ENCODE peak calls at places on chromosomes 7 and 10, in six cellular contexts. A is H1, E is IMR-90, X is H9, I is mesenchymal stem cell, K is trophoblast cell. T is an unnamed sample.

GRCh38 chr10:77051837-77052236 is 585.8 kb downstream of the KCNMA1 start:
- DNase-seq in A (no peak), E (no peak), X (no peak), I (no peak), K (no peak), T (no peak)

GRCh38 chr7:151448261-151449252 is 8.6 kb upstream of the CRYGN start:
- DNase-seq in A (no peak), E (peak; percentile 41), X (peak; percentile 79), I (peak; percentile 71), K (peak; percentile 68), T (peak; percentile 68)

GRCh38 chr7:113421696-113422330 is 303.5 kb upstream of the SMIM30 start:
- DNase-seq in A (peak; percentile 38), E (peak; percentile 82), X (peak; percentile 87), I (peak; percentile 78), K (peak; percentile 93), T (peak; percentile 59)

GRCh38 chr10:59102394-59102793 is 74.0 kb upstream of the PHYHIPL start:
- DNase-seq in A (no peak), E (no peak), X (no peak), I (no peak), K (no peak), T (no peak)

GRCh38 chr7:140242057-140243031 is 65.6 kb upstream of the KDM7A start:
- DNase-seq in A (no peak), E (no peak), X (no peak), I (no peak), K (no peak), T (no peak)

GRCh38 chr10:21649441-21649872 is 115.4 kb downstream of the MLLT10 start:
- DNase-seq in A (no peak), E (no peak), X (no peak), I (no peak), K (no peak), T (no peak)

GRCh38 chr10:59176241-59177030 is at the start of gene PHYHIPL:
- DNase-seq in A (no peak), E (no peak), X (peak; percentile 58), I (no peak), K (peak; percentile 64), T (peak; percentile 63)

GRCh38 chr10:121378402-121378801 is 219.8 kb downstream of the FGFR2 start:
- DNase-seq in A (no peak), E (no peak), X (no peak), I (no peak), K (no peak), T (no peak)

GRCh38 chr10:58409956-58410610 is 24.9 kb downstream of the TFAM start:
- DNase-seq in A (no peak), E (no peak), X (no peak), I (no peak), K (peak; percentile 75), T (no peak)

GRCh38 chr7:114481995-114482394 is 67.4 kb downstream of the FOXP2 start:
- DNase-seq in A (no peak), E (peak; percentile 69), X (no peak), I (peak; percentile 2), K (no peak), T (no peak)

GRCh38 chr10:120437541-120437940 is 19.5 kb upstream of the PLPP4 start:
- DNase-seq in A (no peak), E (no peak), X (no peak), I (no peak), K (no peak), T (no peak)

GRCh38 chr7:130356760-130357611 is 12.4 kb downstream of the CPA5 start:
- DNase-seq in A (no peak), E (peak; percentile 91), X (no peak), I (peak; percentile 87), K (peak; percentile 92), T (no peak)

GRCh38 chr7:84060000-84060399 is 134.6 kb downstream of the SEMA3A start:
- DNase-seq in A (no peak), E (no peak), X (no peak), I (no peak), K (no peak), T (no peak)

GRCh38 chr7:1343551-1343950 is 110.9 kb downstream of the UNCX start:
- DNase-seq in A (no peak), E (no peak), X (no peak), I (no peak), K (no peak), T (no peak)

GRCh38 chr7:77425151-77426051 is 9.3 kb upstream of the GSAP start:
- DNase-seq in A (no peak), E (peak; percentile 91), X (peak; percentile 46), I (peak; percentile 81), K (peak; percentile 37), T (peak; percentile 64)

GRCh38 chr7:25643285-25643684 is 415.0 kb upstream of the NPVF start:
- DNase-seq in A (no peak), E (no peak), X (no peak), I (no peak), K (no peak), T (no peak)

GRCh38 chr7:115319536-115319935 is 397.6 kb downstream of the MDFIC start:
- DNase-seq in A (no peak), E (no peak), X (no peak), I (no peak), K (peak; percentile 72), T (no peak)

GRCh38 chr10:63375458-63375857 is 90.3 kb downstream of the JMJD1C start:
- DNase-seq in A (no peak), E (no peak), X (no peak), I (peak; percentile 33), K (peak; percentile 34), T (no peak)

GRCh38 chr7:273327-273726 is 16.6 kb upstream of the FOXL3 start:
- DNase-seq in A (no peak), E (no peak), X (no peak), I (no peak), K (no peak), T (no peak)

GRCh38 chr10:126729314-126729871 is 58.9 kb upstream of the C10orf90 start:
- DNase-seq in A (no peak), E (no peak), X (no peak), I (peak; percentile 38), K (no peak), T (no peak)

GRCh38 chr10:110686941-110687340 is 42.8 kb downstream of the RBM20 start:
- DNase-seq in A (no peak), E (peak; percentile 84), X (no peak), I (peak; percentile 43), K (peak; percentile 43), T (no peak)

GRCh38 chr7:21020667-21021066 is 234.0 kb upstream of the SP8 start:
- DNase-seq in A (no peak), E (no peak), X (no peak), I (no peak), K (no peak), T (no peak)

GRCh38 chr10:133528296-133528844 is 1.2 kb downstream of the CYP2E1 start:
- DNase-seq in A (no peak), E (peak; percentile 2), X (no peak), I (no peak), K (no peak), T (no peak)

GRCh38 chr10:34109952-34110702 is 705.0 kb downstream of the PARD3 start:
- DNase-seq in A (no peak), E (peak; percentile 95), X (no peak), I (peak; percentile 54), K (no peak), T (no peak)

GRCh38 chr7:30921540-30921930 is 9.9 kb downstream of the AQP1 start:
- DNase-seq in A (no peak), E (no peak), X (peak; percentile 20), I (no peak), K (no peak), T (no peak)

GRCh38 chr7:29988391-29989256 is 977 bp downstream of the SCRN1 start:
- DNase-seq in A (no peak), E (peak; percentile 73), X (peak; percentile 68), I (peak; percentile 91), K (peak; percentile 31), T (peak; percentile 26)

GRCh38 chr7:3370068-3370704 is 69.1 kb downstream of the SDK1 start:
- DNase-seq in A (no peak), E (no peak), X (no peak), I (peak; percentile 29), K (no peak), T (no peak)

GRCh38 chr7:33842141-33842540 is 63.2 kb upstream of the BMPER start:
- DNase-seq in A (no peak), E (no peak), X (no peak), I (no peak), K (no peak), T (no peak)

GRCh38 chr10:36450385-36450784 is 675.0 kb upstream of the ANKRD30A start:
- DNase-seq in A (no peak), E (peak; percentile 83), X (no peak), I (peak; percentile 64), K (no peak), T (no peak)
- H2AK5ac ChIP-seq in A (no peak overlapping the region), E (no peak overlapping the region), X (no peak overlapping the region), I (no peak overlapping the region), K (no peak overlapping the region), T (no peak overlapping the region)

GRCh38 chr10:38054361-38054797 is 39.8 kb upstream of the ZNF37A start:
- DNase-seq in A (no peak), E (peak; percentile 93), X (no peak), I (peak; percentile 69), K (peak; percentile 95), T (no peak)
- H3K9me3 ChIP-seq in A (peaks cover 57% of the 10 kb centered on the region), E (peaks cover 12% of the 10 kb centered on the region), X (peaks cover 45% of the 10 kb centered on the region), I (peaks cover 72% of the 10 kb centered on the region), K (peaks cover 2% of the 10 kb centered on the region), T (peaks cover 46% of the 10 kb centered on the region)

DNA sequence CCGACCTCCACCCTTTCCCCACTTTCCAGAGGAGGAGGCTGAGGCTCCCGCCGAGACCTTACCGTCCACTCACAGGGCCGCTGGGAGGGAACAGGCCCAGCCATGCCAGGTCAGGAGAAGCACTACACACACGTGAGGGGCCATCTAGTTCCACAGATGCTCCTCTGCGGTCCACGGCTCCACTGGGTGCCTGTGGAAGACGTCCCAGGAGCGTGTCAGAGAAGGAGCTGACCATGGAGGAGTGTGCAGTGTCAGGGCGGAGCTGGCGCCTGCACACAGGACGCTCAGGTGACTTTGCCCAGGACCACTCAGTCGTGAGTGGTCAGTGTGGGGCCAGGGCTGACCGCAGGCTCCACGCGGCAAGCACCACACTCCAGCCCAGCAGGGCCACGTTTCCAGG is 8.0 kb upstream of the SHH start:
- DNase-seq in A (no peak), E (no peak), X (no peak), I (no peak), K (no peak), T (no peak)
- H3K27me3 ChIP-seq in A (peaks cover 11% of the 10 kb centered on the region), E (no peaks in the 10 kb centered on the region), X (no peaks in the 10 kb centered on the region), I (peaks cover 31% of the 10 kb centered on the region), K (no peaks in the 10 kb centered on the region), T (peaks cover 3% of the 10 kb centered on the region)

DNA sequence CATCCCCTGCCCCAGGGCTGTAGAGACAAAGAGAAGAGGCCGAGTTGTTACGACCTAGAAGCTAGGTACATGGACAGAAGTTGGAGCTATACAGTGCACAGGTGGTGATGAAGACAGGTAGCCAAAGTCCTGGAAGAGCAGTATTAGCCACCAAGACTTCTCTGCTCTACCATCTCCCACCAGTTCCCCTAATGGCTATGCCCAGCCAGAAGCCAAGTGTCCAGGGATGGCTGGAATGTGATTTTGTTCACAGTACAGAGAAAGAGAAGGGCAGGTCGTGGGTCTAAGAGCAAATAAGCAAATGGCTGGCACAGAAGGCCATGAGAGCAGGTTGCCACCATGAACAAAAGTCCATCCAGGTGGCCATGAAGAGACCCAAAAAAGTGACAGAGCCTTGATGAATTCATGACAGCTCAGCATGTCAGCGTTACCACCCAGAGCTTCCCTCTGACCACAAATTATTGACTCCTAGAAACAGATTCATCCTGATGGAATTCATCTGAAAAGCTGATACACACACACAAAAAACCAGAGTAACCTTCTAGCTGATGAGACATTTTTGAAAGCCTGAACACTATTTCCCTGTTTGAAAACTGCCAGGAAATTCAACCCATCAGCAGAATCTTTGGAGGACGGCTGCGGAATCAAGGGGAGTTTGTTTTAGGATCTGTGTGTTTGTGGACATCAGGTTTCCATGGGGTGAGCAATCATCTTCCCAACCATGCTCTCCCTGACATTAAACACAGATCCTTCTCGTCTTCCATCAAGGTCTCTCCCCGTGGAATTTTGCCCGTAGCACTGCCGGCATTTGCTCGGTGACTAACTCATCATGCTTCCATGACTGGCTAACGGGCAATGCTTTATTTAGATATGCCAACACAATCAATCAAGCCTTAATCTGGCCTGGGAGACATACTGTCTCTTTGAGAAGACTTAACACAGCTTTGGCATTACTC is 906.7 kb upstream of the AUTS2 start:
- DNase-seq in A (no peak), E (peak; percentile 90), X (no peak), I (peak; percentile 70), K (no peak), T (no peak)
- H2AK5ac ChIP-seq in A (no peak overlapping the region), E (peak overlapping the region; percentile 70), X (no peak overlapping the region), I (peak overlapping the region; percentile 96), K (no peak overlapping the region), T (no peak overlapping the region)

T was measured in neuronal stem cell.